ENCODE peak calls at places on chromosomes 7 and 10, in seven cellular contexts. I, M, J, F, Y, V and P are unnamed samples.

GRCh38 chr10:117631276-117632151 is 89.0 kb downstream of the EMX2 start:
- DNase-seq in M (no peak), F (no peak), J (no peak), I (no peak), Y (no peak), V (no peak), P (no peak)

GRCh38 chr10:110336111-110336721 is 31.5 kb upstream of the SMNDC1 start:
- DNase-seq in V (peak; percentile 99), J (peak; percentile 87), I (peak; percentile 64), M (peak; percentile 98), F (peak; percentile 78), Y (peak; percentile 99), P (peak; percentile 99)

GRCh38 chr10:8336629-8337331 is 282.3 kb downstream of the GATA3 start:
- DNase-seq in J (no peak), F (no peak), M (no peak), V (no peak), I (no peak), Y (no peak), P (no peak)

GRCh38 chr7:49790209-49790608 is 16.8 kb downstream of the VWC2 start:
- DNase-seq in M (no peak), V (no peak), F (peak; percentile 42), J (no peak), I (no peak), Y (no peak), P (no peak)

GRCh38 chr10:77586719-77587423 is 50.7 kb downstream of the KCNMA1 start:
- DNase-seq in J (peak; percentile 83), Y (peak; percentile 96), F (no peak), I (no peak), M (peak; percentile 98), V (peak; percentile 72), P (peak; percentile 77)

GRCh38 chr10:106387063-106387462 is 777.4 kb downstream of the SORCS1 start:
- DNase-seq in F (no peak), V (peak; percentile 22), I (no peak), Y (peak; percentile 55), M (peak; percentile 35), J (peak; percentile 69), P (no peak)

GRCh38 chr7:139242741-139243281 is 11.8 kb downstream of the UBN2 start:
- DNase-seq in V (peak; percentile 51), F (no peak), M (peak; percentile 71), Y (peak; percentile 74), J (peak; percentile 64), I (no peak), P (peak; percentile 71)

GRCh38 chr10:23001901-23002516 is 74.2 kb downstream of the ARMC3 start:
- DNase-seq in I (peak; percentile 74), Y (peak; percentile 9), J (no peak), V (no peak), F (peak; percentile 51), M (no peak), P (no peak)

GRCh38 chr10:78547397-78547796 is 513.7 kb downstream of the RPS24 start:
- DNase-seq in I (no peak), V (no peak), Y (no peak), F (no peak), J (no peak), M (no peak), P (no peak)

GRCh38 chr10:98404571-98405396 is 10.2 kb downstream of the PYROXD2 start:
- DNase-seq in V (peak; percentile 75), Y (peak; percentile 84), F (no peak), M (peak; percentile 76), J (peak; percentile 60), I (no peak), P (peak; percentile 76)

GRCh38 chr7:120053390-120053961 is 219.5 kb upstream of the KCND2 start:
- DNase-seq in I (no peak), M (peak; percentile 82), Y (peak; percentile 74), J (no peak), V (peak; percentile 83), F (no peak), P (peak; percentile 94)

GRCh38 chr10:47147186-47147585 is 152.8 kb upstream of the GDF10 start:
- DNase-seq in Y (no peak), F (no peak), M (no peak), V (no peak), J (no peak), I (no peak), P (no peak)

GRCh38 chr10:27743736-27744477 is 1.7 kb downstream of the MKX start:
- DNase-seq in J (peak; percentile 20), Y (peak; percentile 69), V (no peak), F (peak; percentile 12), I (peak; percentile 61), M (peak; percentile 8), P (peak; percentile 39)

GRCh38 chr10:27742926-27743735 is 2.5 kb downstream of the MKX start:
- DNase-seq in Y (peak; percentile 71), M (no peak), V (no peak), J (peak; percentile 14), F (peak; percentile 60), I (peak; percentile 70), P (peak; percentile 30)

GRCh38 chr10:27744478-27745379 is 890 bp downstream of the MKX start:
- DNase-seq in V (peak; percentile 26), Y (peak; percentile 88), J (peak; percentile 13), F (peak; percentile 84), I (peak; percentile 66), M (peak; percentile 26), P (peak; percentile 38)

GRCh38 chr10:27741173-27742091 is 4.2 kb downstream of the MKX start:
- DNase-seq in J (no peak), Y (no peak), F (peak; percentile 51), V (no peak), M (no peak), I (peak; percentile 64), P (no peak)

DNA sequence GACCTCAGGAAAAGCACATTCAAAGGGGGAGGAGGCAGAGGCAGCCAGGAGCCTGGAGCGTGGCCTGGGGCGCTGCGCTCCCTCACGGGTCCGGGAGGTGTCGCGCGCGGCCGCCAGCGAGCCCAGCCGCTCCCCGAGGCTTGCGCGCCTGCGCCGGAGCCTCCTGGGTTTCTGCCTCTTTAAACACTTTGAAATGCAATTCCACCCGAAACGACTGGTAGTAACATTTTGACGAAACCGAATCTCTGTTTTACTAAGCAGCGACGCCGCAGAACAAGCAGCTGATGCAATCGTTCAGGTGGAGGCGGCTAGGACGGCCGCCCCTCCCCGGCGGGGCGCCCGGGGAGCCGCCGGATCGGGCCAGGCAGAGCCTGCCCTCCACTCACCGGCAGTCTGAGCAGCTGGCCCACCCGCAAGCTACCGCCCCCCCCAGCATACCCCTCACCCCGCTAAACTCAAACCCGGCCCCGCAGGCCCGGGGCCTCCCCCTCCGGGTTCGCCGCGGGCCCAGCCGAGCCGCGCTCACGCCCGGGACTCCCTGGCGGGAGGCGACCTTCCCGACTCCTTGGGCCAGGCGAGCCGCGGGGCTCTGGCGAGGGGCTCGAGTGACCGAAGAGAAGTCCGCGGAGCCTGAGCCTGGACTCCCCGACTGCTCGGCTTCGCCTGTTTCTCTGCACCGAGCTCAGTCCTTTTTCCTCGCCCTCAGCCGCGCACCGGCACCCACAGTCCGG is 3.3 kb downstream of the MKX start:
- DNase-seq in J (peak; percentile 63), I (peak; percentile 89), V (peak; percentile 69), Y (peak; percentile 97), M (peak; percentile 85), F (peak; percentile 92), P (peak; percentile 80)
- H2AFZ ChIP-seq in J (peak overlapping the region; percentile 87), I (peak overlapping the region; percentile 98), V (peak overlapping the region; percentile 89), Y (peak overlapping the region; percentile 80), M (peak overlapping the region; percentile 90), F (peak overlapping the region; percentile 97), P (peak overlapping the region; percentile 57)

GRCh38 chr7:43113622-43114450 is 1.4 kb downstream of the HECW1 start:
- DNase-seq in I (no peak), M (no peak), V (no peak), Y (peak; percentile 54), F (peak; percentile 20), J (no peak), P (peak; percentile 10)
- H3K4me3 ChIP-seq in I (peak overlapping the region; percentile 78), M (peak overlapping the region; percentile 39), V (peak overlapping the region; percentile 50), Y (peak overlapping the region; percentile 70), F (peak overlapping the region; percentile 75), J (peak overlapping the region; percentile 17), P (peak overlapping the region; percentile 52)

DNA sequence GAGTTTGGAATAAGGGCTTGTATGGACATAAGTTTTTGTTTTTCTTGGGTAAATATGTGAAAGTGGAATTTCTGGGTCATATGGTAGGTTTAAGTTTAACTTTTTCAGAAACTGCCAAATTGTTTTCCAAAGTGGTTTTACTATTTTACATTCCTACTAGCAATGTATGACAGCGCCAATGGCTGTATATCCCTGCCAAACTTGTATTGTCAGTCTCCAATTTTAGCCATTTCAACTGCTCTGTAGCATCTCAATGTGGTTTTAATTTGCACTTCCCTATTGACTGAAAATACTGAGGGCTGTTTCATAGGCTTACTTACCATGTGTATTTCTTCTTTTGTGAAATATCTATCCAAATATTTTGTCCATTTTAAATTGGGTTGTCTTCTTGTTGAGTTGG is 90.5 kb upstream of the ZNF32 start:
- DNase-seq in F (no peak), I (no peak), Y (peak; percentile 18), V (no peak), J (no peak), M (no peak), P (no peak)
- H2AFZ ChIP-seq in F (no peak overlapping the region), I (no peak overlapping the region), Y (no peak overlapping the region), V (no peak overlapping the region), J (no peak overlapping the region), M (no peak overlapping the region), P (no peak overlapping the region)

GRCh38 chr10:61452655-61453641 is at the start of gene TMEM26:
- DNase-seq in M (peak; percentile 30), F (peak; percentile 57), Y (peak; percentile 59), J (no peak), V (peak; percentile 47), I (peak; percentile 86), P (peak; percentile 72)
- H3K4me3 ChIP-seq in M (peak within 1 kb of the TSS; percentile 65), F (peak within 1 kb of the TSS; percentile 49), Y (peak within 1 kb of the TSS; percentile 78), J (no peak within 1 kb of the TSS), V (peak within 1 kb of the TSS; percentile 69), I (peak within 1 kb of the TSS; percentile 89), P (peak within 1 kb of the TSS; percentile 75)

GRCh38 chr7:81857385-81857784 is 87.5 kb upstream of the HGF start:
- DNase-seq in Y (peak; percentile 33), F (no peak), I (no peak), M (no peak), V (no peak), J (peak; percentile 8), P (no peak)

GRCh38 chr7:81854518-81854917 is 84.7 kb upstream of the HGF start:
- DNase-seq in V (no peak), Y (no peak), I (no peak), F (no peak), M (no peak), J (no peak), P (no peak)

GRCh38 chr7:81851413-81851812 is 81.6 kb upstream of the HGF start:
- DNase-seq in I (no peak), J (no peak), Y (no peak), M (no peak), F (no peak), V (no peak), P (no peak)

GRCh38 chr7:81852701-81853100 is 82.9 kb upstream of the HGF start:
- DNase-seq in V (no peak), F (no peak), J (no peak), Y (no peak), I (no peak), M (no peak), P (no peak)
- H2AFZ ChIP-seq in V (no peak overlapping the region), F (no peak overlapping the region), J (no peak overlapping the region), Y (no peak overlapping the region), I (no peak overlapping the region), M (no peak overlapping the region), P (no peak overlapping the region)